ENCODE peak calls at places on chromosome 7, in eight cellular contexts. K, O, P, A, S, I, X and F are unnamed samples.

GRCh38 chr7:25812086-25812855 is 339.7 kb upstream of the NFE2L3 start:
- DNase-seq in K (no peak), O (no peak), P (no peak), A (no peak), S (no peak), I (no peak), X (no peak), F (no peak)

GRCh38 chr7:78315119-78315518 is 516.5 kb downstream of the PHTF2 start:
- DNase-seq in K (no peak), O (no peak), P (no peak), A (no peak), S (no peak), I (no peak), X (no peak), F (no peak)

GRCh38 chr7:111873963-111874693 is 311.8 kb upstream of the IMMP2L start:
- DNase-seq in K (no peak), O (peak; percentile 13), P (no peak), A (no peak), S (no peak), I (no peak), X (no peak), F (no peak)

GRCh38 chr7:137992738-137993394 is 9.0 kb downstream of the CREB3L2 start:
- DNase-seq in K (no peak), O (peak; percentile 87), P (no peak), A (no peak), S (no peak), I (peak; percentile 93), X (no peak), F (peak; percentile 42)

GRCh38 chr7:133429371-133429770 is 176.5 kb downstream of the EXOC4 start:
- DNase-seq in K (no peak), O (no peak), P (no peak), A (no peak), S (no peak), I (peak; percentile 90), X (no peak), F (no peak)

GRCh38 chr7:147911224-147911623 is 679.3 kb upstream of the C7orf33 start:
- DNase-seq in K (no peak), O (peak; percentile 51), P (no peak), A (no peak), S (no peak), I (no peak), X (no peak), F (no peak)

GRCh38 chr7:14294637-14295036 is 305.2 kb upstream of the ETV1 start:
- DNase-seq in K (no peak), O (no peak), P (no peak), A (no peak), S (no peak), I (no peak), X (no peak), F (no peak)

GRCh38 chr7:132614428-132615076 is 38.3 kb upstream of the PLXNA4 start:
- DNase-seq in K (no peak), O (peak; percentile 20), P (peak; percentile 74), A (no peak), S (peak; percentile 49), I (no peak), X (no peak), F (no peak)

GRCh38 chr7:20532841-20533240 is 82.6 kb upstream of the ABCB5 start:
- DNase-seq in K (no peak), O (no peak), P (no peak), A (no peak), S (no peak), I (peak; percentile 61), X (no peak), F (no peak)

GRCh38 chr7:42253316-42253715 is 16.3 kb upstream of the GLI3 start:
- DNase-seq in K (no peak), O (no peak), P (no peak), A (no peak), S (no peak), I (peak; percentile 39), X (no peak), F (no peak)

GRCh38 chr7:128443817-128444216 is 11.9 kb upstream of the HILPDA start:
- DNase-seq in K (no peak), O (no peak), P (no peak), A (no peak), S (no peak), I (no peak), X (no peak), F (peak; percentile 47)

GRCh38 chr7:72405389-72405788 is 6.7 kb downstream of the CALN1 start:
- DNase-seq in K (no peak), O (no peak), P (no peak), A (no peak), S (peak; percentile 76), I (peak; percentile 9), X (no peak), F (no peak)

GRCh38 chr7:4610768-4611467 is 71.2 kb upstream of the FOXK1 start:
- DNase-seq in K (no peak), O (peak; percentile 87), P (peak; percentile 48), A (peak; percentile 40), S (no peak), I (peak; percentile 80), X (peak; percentile 77), F (peak; percentile 82)

DNA sequence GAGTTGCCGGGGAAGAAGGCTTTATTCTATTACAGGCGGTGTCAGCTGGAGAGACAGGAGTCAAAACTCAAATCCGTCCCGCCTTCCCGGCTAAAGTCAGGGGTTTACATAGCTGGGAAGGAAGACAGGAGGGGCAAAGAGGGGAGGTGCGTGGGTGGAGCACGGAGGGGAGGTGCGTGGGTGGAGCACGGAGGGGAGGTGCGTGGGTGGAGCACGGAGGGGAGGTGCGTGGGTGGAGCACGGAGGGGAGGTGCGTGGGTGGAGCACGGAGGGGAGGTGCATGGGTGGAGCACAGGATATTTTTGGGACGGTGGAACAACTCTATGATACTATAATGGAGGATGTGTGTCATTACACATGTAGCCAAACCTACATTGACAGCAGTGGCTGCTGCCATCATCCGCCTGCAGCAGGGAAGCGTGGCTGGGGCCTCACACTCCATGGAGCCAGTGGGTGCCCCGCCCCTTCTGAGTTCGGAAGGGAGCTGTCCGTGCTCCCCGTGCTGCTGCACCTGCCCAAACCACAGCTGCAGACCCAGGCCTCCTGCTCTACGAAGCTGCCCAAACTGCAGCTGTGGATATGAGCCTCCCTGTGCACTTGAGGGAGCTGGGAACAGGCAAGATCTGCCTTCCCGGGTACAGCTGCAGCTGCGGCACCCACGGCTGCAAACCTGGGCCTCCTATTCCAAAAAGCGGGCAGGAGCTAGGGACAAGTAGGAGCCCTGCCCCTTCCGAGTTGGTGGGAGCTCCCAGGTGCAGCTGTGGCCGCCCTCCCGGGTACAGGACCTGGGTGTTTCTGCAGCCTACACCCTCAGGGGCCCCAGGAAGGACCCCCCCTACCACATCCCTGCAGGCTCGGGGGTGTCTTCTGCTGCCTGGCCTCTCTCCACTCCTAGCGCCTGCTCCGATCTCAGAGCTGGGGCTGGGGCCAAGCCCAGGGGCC is 119.4 kb downstream of the DYNC2I1 start:
- DNase-seq in K (no peak), O (no peak), P (peak; percentile 72), A (no peak), S (no peak), I (no peak), X (no peak), F (peak; percentile 60)
- H3K4me3 ChIP-seq in K (no peak overlapping the region), O (no peak overlapping the region), P (no peak overlapping the region), A (no peak overlapping the region), S (peak overlapping the region; percentile 46), I (no peak overlapping the region), X (no peak overlapping the region), F (no peak overlapping the region)

GRCh38 chr7:73679709-73680108 is 3.5 kb downstream of the DNAJC30 start:
- DNase-seq in K (peak; percentile 0), O (no peak), P (no peak), A (no peak), S (no peak), I (peak; percentile 11), X (no peak), F (no peak)

GRCh38 chr7:73678862-73679261 is 4.4 kb downstream of the DNAJC30 start:
- DNase-seq in K (peak; percentile 27), O (no peak), P (no peak), A (no peak), S (no peak), I (no peak), X (no peak), F (no peak)

GRCh38 chr7:73680501-73680900 is 2.8 kb downstream of the DNAJC30 start:
- DNase-seq in K (peak; percentile 7), O (no peak), P (no peak), A (no peak), S (no peak), I (no peak), X (no peak), F (no peak)

GRCh38 chr7:73682745-73683055 is 553 bp downstream of the DNAJC30 start:
- DNase-seq in K (peak; percentile 77), O (no peak), P (peak; percentile 77), A (no peak), S (no peak), I (no peak), X (no peak), F (peak; percentile 44)

DNA sequence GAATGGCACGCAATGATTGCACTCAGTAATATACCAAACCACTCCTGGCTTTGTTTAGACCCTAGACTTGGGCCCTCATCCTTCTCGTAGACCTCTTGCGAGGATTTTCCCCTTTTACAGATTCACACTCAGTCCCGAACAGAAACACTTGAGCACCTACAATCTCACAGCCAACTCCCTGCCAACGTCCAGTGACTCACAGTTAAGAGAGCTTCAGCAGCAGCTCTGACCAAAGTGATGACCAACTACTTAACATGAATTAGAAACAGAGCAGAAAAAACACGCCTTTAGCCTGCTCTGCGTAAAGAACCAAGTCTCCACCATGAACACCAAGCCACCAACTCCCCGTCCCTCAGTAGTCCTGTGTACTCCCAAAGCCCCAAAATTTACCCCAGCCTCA is 2.2 kb downstream of the DNAJC30 start:
- DNase-seq in K (no peak), O (peak; percentile 28), P (no peak), A (no peak), S (no peak), I (peak; percentile 72), X (no peak), F (no peak)
- H3K4me3 ChIP-seq in K (no peak overlapping the region), O (peak overlapping the region; percentile 97), P (peak overlapping the region; percentile 98), A (no peak overlapping the region), S (no peak overlapping the region), I (peak overlapping the region; percentile 0), X (peak overlapping the region; percentile 90), F (no peak overlapping the region)

DNA sequence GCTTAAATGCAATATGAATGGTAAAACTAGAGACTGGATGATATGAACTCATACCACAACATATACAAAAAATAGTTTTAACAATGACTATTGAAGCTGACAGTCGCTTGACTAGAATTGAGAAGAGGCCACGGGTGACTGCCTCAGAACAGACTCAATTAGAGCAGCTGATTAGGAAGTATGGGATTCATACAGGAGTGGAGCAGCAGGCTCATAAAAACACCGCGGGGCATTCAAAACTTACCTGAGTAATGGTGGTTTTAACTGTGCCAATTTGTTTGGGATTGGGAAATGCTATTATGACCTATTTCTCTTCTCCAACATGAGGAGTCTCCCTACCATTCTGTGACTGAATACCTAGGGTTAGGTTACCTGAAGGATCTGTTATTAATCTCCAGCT is 2.1 kb downstream of the CADPS2 start:
- DNase-seq in K (no peak), O (no peak), P (no peak), A (no peak), S (no peak), I (peak; percentile 62), X (no peak), F (no peak)
- H3K4me3 ChIP-seq in K (no peak overlapping the region), O (no peak overlapping the region), P (peak overlapping the region; percentile 83), A (no peak overlapping the region), S (peak overlapping the region; percentile 84), I (no peak overlapping the region), X (no peak overlapping the region), F (no peak overlapping the region)

DNA sequence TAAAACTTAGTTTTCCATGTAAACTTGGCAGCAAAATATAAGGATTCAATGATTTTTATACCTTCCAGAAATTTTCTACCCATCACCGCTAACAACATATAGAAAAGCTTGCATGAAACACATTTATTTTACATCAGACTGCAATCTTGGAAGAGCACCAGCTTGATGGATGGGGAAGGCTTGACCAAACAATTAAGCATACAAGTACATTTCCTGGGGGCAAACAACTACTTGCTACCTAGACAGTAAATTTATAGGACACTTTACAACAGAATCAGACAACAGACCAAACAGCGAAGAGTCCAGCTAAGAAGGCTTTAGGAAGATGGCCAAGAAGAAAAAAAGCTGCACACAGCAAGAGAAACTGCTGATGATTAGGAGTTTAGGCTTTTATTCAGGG is 8.0 kb downstream of the AASS start:
- DNase-seq in K (no peak), O (peak; percentile 2), P (no peak), A (no peak), S (no peak), I (no peak), X (no peak), F (no peak)
- H3K4me3 ChIP-seq in K (no peak overlapping the region), O (peak overlapping the region; percentile 70), P (no peak overlapping the region), A (no peak overlapping the region), S (no peak overlapping the region), I (no peak overlapping the region), X (no peak overlapping the region), F (no peak overlapping the region)